ENCODE peak calls at places on chromosomes 11 and 22, in four cellular contexts. I is left ventricle myocardium inferior, O is kidney, N is heart left ventricle. X is an unnamed sample.
A peak's percentile ranks its signal among the peaks of the same experiment; 100 is the strongest.

GRCh38 chr11:97202613-97203292 is 812.9 kb downstream of the JRKL start:
- DNase-seq in I (no peak), O (no peak), N (no peak), X (no peak)

GRCh38 chr11:44711772-44712608 is 14.8 kb upstream of the TSPAN18 start:
- DNase-seq in I (no peak), O (peak; percentile 37), N (no peak), X (no peak)

GRCh38 chr11:82675838-82676237 is 57.8 kb downstream of the FAM181B start:
- DNase-seq in I (no peak), O (no peak), N (no peak), X (no peak)

GRCh38 chr22:45284705-45285305 is at the start of gene UPK3A:
- DNase-seq in I (peak; percentile 80), O (peak; percentile 88), N (peak; percentile 71), X (no peak)

GRCh38 chr11:70404244-70404643 is 5.9 kb downstream of the CTTN start:
- DNase-seq in I (no peak), O (peak; percentile 35), N (no peak), X (no peak)

GRCh38 chr11:46948378-46949131 is 12.0 kb downstream of the CSTPP1 start:
- DNase-seq in I (no peak), O (no peak), N (no peak), X (peak; percentile 78)

GRCh38 chr11:78156081-78156844 is 16.8 kb upstream of the ALG8 start:
- DNase-seq in I (no peak), O (no peak), N (no peak), X (no peak)

GRCh38 chr11:106706355-106706754 is 311.9 kb downstream of the GUCY1A2 start:
- DNase-seq in I (no peak), O (no peak), N (no peak), X (peak; percentile 79)

GRCh38 chr11:5691963-5692358 is 2.4 kb downstream of the TRIM22 start:
- DNase-seq in I (no peak), O (no peak), N (no peak), X (no peak)

GRCh38 chr22:43955883-43956286 is 643 bp downstream of the SAMM50 start:
- DNase-seq in I (no peak), O (no peak), N (no peak), X (peak; percentile 18)

GRCh38 chr22:25542720-25543402 is 21.6 kb upstream of the GRK3 start:
- DNase-seq in I (no peak), O (no peak), N (no peak), X (no peak)

GRCh38 chr22:40281717-40282116 is 64.6 kb upstream of the ADSL start:
- DNase-seq in I (no peak), O (no peak), N (no peak), X (no peak)

GRCh38 chr22:17703811-17704210 is 65.3 kb downstream of the BCL2L13 start:
- DNase-seq in I (no peak), O (no peak), N (no peak), X (peak; percentile 24)

GRCh38 chr11:130782361-130783221 is 133.7 kb downstream of the SNX19 start:
- DNase-seq in I (no peak), O (no peak), N (no peak), X (peak; percentile 81)

GRCh38 chr22:17250380-17251129 is 31.3 kb upstream of the ADA2 start:
- DNase-seq in I (no peak), O (no peak), N (no peak), X (no peak)

GRCh38 chr11:44443836-44444769 is 121.4 kb upstream of the CD82 start:
- DNase-seq in I (no peak), O (no peak), N (no peak), X (no peak)

GRCh38 chr11:86674965-86675364 is 2.5 kb upstream of the ME3 start:
- DNase-seq in I (no peak), O (no peak), N (no peak), X (no peak)

GRCh38 chr11:66172146-66172545 is 96.3 kb upstream of the RAB1B start:
- DNase-seq in I (no peak), O (no peak), N (no peak), X (peak; percentile 50)

GRCh38 chr22:26322179-26322905 is 106.7 kb upstream of the ASPHD2 start:
- DNase-seq in I (no peak), O (no peak), N (no peak), X (peak; percentile 35)

GRCh38 chr11:61533039-61533375 is 24.5 kb downstream of the LRRC10B start:
- DNase-seq in I (no peak), O (no peak), N (no peak), X (no peak)

GRCh38 chr11:61531033-61531432 is 22.5 kb downstream of the LRRC10B start:
- DNase-seq in I (no peak), O (no peak), N (no peak), X (no peak)

GRCh38 chr11:61534025-61534900 is 25.7 kb downstream of the LRRC10B start:
- DNase-seq in I (no peak), O (no peak), N (no peak), X (no peak)

GRCh38 chr11:61533401-61533800 is 24.9 kb downstream of the LRRC10B start:
- DNase-seq in I (no peak), O (no peak), N (no peak), X (no peak)

DNA sequence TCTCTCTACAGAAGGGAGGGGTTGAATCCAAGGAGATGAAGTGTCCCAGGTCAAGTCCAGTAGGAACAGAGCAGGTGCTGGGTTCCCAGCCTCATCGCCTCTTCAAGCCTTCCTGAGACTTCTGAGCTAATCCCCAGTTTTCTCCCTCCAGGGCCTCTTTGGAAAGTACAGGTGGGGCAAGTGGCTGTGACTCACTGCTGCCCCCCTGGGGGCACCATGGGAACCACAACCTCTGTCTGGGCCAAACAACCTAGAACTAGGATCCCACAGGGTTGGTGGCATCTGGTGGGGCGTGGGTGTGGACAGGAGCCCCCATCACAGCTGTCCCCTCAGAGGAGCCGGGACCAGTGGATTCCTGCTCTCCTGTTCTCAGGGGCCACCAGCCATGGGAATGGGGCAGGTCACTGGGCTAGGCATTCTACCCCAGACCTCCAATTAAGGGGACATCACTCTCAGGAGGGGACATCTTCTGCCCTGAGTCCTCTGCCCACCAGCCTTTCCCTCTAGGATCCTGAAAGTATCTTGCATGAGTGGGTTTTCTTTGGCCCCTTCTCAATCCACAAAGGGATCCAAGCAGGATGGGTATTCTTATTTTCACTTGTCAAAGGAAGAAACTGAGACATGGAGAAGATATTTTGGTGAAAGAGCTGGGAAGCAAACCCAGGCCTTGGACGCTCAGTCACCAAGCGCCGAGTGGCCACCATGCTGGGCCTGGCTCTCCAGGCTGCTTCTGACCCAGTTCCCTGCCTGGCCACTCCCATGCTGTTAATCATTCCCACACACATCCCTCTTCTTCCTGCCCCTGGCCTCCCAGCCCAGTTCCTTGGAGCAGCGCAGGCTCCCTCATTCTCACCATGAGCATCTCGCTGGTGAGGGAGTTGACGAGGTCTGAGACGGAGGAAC is 23.8 kb downstream of the LRRC10B start:
- DNase-seq in I (no peak), O (no peak), N (no peak), X (peak; percentile 29)
- TF ChIP-seq CTCF in I (peak; percentile 81), O (peak; percentile 45), N (peak; percentile 84), X (peak; percentile 94)

GRCh38 chr11:104361975-104362374 is 198.0 kb upstream of the PDGFD start:
- DNase-seq in I (no peak), O (no peak), N (no peak), X (no peak)
- H3K4me3 ChIP-seq in I (no peak overlapping the region), O (no peak overlapping the region), N (no peak overlapping the region), X (no peak overlapping the region)

DNA sequence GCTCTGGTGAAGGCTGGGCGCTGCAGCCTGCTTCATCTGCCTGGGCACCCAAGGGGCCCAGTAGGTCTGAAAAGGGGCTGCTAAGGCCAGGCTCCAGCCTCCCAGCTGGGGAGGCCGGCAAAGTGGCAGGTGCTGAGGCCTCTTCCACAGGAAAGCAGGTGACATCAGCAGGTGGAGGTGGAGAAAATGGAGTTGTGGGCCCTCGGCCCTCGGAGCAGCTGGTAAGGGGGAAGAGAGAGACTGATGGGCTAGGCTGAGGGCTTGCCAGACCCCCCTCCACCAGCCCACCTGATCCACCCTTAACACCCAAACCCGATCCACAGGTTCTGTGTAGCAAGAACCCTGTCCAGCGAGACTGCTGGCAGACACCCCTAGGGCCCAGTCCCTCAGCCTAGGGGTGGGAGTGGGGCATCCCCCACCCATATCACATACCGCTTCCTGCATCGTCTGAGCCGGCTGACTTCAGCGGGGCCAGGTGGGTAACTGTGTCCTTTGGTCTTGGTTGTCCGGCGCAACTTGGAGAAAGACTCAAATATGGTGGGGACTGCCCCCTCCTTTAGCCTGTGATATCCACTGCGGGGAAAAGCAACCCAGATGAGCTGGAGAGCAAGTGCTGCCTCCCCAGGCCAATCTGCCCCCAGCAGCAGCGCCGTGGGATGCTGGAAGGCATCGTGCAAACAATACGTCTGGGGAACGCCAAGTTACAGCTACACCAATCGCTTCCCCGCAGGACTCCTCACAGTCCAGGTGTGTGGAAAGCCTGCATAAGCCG is 1.5 kb downstream of the THAP7 start:
- DNase-seq in I (no peak), O (peak; percentile 72), N (no peak), X (no peak)
- TF ChIP-seq CTCF in I (no peak), O (no peak), N (no peak), X (no peak)

DNA sequence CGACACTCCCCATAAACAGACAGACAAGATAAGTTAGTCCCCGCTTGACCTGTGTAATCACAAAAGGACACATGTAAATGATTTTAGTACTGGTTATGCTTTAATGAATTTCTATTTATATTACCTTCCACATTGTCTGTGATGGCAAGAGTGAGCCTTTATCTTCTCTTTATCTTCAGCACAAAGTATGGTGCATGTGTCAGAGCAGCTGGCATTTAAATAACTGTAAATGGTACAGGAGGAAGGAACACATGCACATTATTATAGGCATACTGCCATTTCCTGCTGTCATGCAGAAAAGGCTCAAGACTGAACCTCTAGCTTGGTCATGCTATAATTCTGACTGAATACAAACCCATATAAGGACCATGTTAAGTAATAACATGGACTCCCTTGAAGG is 1342.7 kb upstream of the TENM4 start:
- DNase-seq in I (no peak), O (no peak), N (no peak), X (no peak)
- H3K4me3 ChIP-seq in I (no peak overlapping the region), O (no peak overlapping the region), N (no peak overlapping the region), X (no peak overlapping the region)

GRCh38 chr11:61098778-61099177 is 3.5 kb upstream of the CD5 start:
- DNase-seq in I (no peak), O (no peak), N (no peak), X (no peak)

GRCh38 chr11:61104963-61105362 is 2.7 kb downstream of the CD5 start:
- DNase-seq in I (no peak), O (no peak), N (no peak), X (no peak)

GRCh38 chr11:61103851-61104423 is 1.6 kb downstream of the CD5 start:
- DNase-seq in I (no peak), O (no peak), N (no peak), X (no peak)

GRCh38 chr11:61106296-61106695 is 4.0 kb downstream of the CD5 start:
- DNase-seq in I (no peak), O (no peak), N (no peak), X (no peak)

DNA sequence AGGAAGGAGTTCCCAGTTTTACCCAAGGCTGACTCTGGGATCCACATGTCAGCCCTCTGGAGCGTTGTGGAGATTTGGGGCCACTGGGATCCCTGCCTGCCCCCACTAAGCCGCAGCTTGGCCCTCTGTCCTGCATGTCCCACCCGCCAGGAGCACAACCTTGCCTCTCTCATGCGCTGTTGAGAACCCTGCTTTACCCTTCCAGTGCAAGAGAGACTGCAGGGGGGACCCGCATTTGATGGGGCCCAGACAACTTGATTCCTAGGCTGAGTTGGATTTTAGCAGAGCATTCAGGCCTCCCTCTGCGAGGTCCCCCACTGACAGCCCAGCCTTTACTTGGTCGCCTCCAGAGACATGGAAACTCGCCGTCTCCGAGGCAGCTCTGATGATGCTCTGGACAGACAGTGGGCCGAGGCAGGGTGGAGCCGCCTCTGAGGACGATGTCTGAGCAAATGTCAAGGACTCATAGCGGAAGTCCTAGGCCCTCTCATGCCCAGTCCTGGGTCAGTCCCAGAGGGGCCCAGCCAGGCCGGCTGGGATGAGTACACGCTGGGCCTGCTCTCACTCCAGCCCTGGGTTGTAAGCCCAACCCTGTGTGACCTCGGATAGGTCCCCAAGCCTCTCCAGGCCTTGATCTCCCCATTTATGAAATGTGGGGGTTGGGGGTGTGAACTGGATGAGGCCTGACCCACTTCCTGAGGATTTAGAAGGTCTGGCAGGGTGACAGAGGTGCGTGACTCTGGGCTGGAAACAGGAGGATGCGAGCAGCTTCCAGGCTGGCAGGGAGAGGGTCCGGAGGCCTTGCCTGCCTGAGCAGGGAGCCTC is 590 bp downstream of the CD5 start:
- DNase-seq in I (no peak), O (no peak), N (no peak), X (no peak)
- TF ChIP-seq CTCF in I (no peak), O (no peak), N (no peak), X (no peak)

X was measured in fibroblast of pulmonary artery.